ENCODE peak calls at places on chromosomes 1 and 21, in nine cellular contexts. O, M, B, U, Z, A, E, G and W are unnamed samples.

GRCh38 chr21:35988396-35989140 is 71.8 kb downstream of the SETD4 start:
- DNase-seq in A (no peak), U (no peak), E (no peak), G (no peak), B (no peak), O (no peak), M (no peak), Z (no peak), W (no peak)

GRCh38 chr1:103250441-103250861 is 142.1 kb upstream of the COL11A1 start:
- DNase-seq in G (no peak), O (peak), U (no peak), E (peak), A (no peak), Z (no peak), B (no peak), M (no peak), W (no peak)

GRCh38 chr1:113226118-113226517 is 153.1 kb downstream of the LRIG2 start:
- DNase-seq in Z (no peak), O (no peak), G (no peak), U (no peak), E (no peak), B (no peak), M (no peak), A (no peak), W (no peak)

GRCh38 chr1:244614113-244614836 is 38.7 kb upstream of the DESI2 start:
- DNase-seq in B (peak), M (no peak), Z (no peak), O (no peak), G (no peak), U (no peak), A (no peak), E (no peak), W (no peak)

GRCh38 chr1:7401814-7402547 is 369.1 kb upstream of the VAMP3 start:
- DNase-seq in Z (no peak), A (no peak), G (peak), E (peak), M (peak), O (peak), U (no peak), B (no peak), W (peak)

GRCh38 chr1:8340456-8340855 is 22.5 kb downstream of the SLC45A1 start:
- DNase-seq in E (no peak), B (no peak), A (no peak), Z (no peak), M (no peak), O (no peak), G (no peak), U (no peak), W (no peak)

GRCh38 chr1:41614818-41615217 is 130.3 kb upstream of the EDN2 start:
- DNase-seq in U (no peak), A (no peak), Z (no peak), O (no peak), E (no peak), B (no peak), M (no peak), G (no peak), W (no peak)

GRCh38 chr1:68175621-68176398 is 56.5 kb downstream of the WLS start:
- DNase-seq in U (no peak), G (no peak), A (no peak), O (no peak), E (no peak), M (no peak), Z (no peak), B (no peak), W (no peak)

GRCh38 chr1:112522621-112523020 is 13.9 kb downstream of the WNT2B start:
- DNase-seq in B (no peak), A (no peak), M (peak), Z (no peak), O (no peak), U (no peak), G (no peak), E (peak), W (no peak)

GRCh38 chr1:4529579-4530445 is 124.6 kb upstream of the AJAP1 start:
- DNase-seq in M (no peak), A (no peak), E (no peak), G (no peak), U (no peak), O (no peak), B (no peak), Z (no peak), W (no peak)

GRCh38 chr1:84505167-84506001 is 802 bp upstream of the SPATA1 start:
- DNase-seq in U (no peak), M (no peak), A (no peak), E (peak), B (no peak), O (no peak), G (peak), Z (peak), W (no peak)

GRCh38 chr21:45354970-45355369 is 50.0 kb upstream of the COL18A1 start:
- DNase-seq in O (no peak), U (no peak), B (no peak), G (no peak), M (no peak), A (no peak), Z (no peak), E (no peak), W (no peak)

GRCh38 chr1:49102752-49103151 is 326.1 kb upstream of the BEND5 start:
- DNase-seq in A (no peak), M (peak), E (peak), B (no peak), G (no peak), O (no peak), Z (no peak), U (no peak), W (no peak)

GRCh38 chr1:68178821-68179490 is 53.4 kb downstream of the WLS start:
- DNase-seq in A (no peak), O (no peak), M (no peak), E (peak), U (no peak), Z (no peak), G (no peak), B (no peak), W (peak)

GRCh38 chr1:67338642-67339041 is 31.0 kb downstream of the IL12RB2 start:
- DNase-seq in B (no peak), U (no peak), M (no peak), A (no peak), G (no peak), O (no peak), Z (no peak), E (no peak), W (no peak)

GRCh38 chr1:171655215-171656116 is 3.0 kb upstream of the MYOC start:
- DNase-seq in Z (peak), A (peak), B (peak), M (no peak), O (peak), G (no peak), U (peak), E (peak), W (peak)

GRCh38 chr1:57061369-57061768 is 95.6 kb upstream of the C8B start:
- DNase-seq in G (no peak), A (no peak), U (no peak), M (no peak), E (no peak), B (no peak), O (no peak), Z (no peak), W (no peak)

GRCh38 chr1:5978452-5978851 is 13.8 kb downstream of the NPHP4 start:
- DNase-seq in O (peak), E (no peak), Z (no peak), G (no peak), B (peak), A (no peak), M (no peak), U (no peak), W (no peak)

GRCh38 chr1:184574588-184574987 is 180.1 kb downstream of the EDEM3 start:
- DNase-seq in G (no peak), B (no peak), U (no peak), M (no peak), E (no peak), A (no peak), O (no peak), Z (no peak), W (no peak)

GRCh38 chr1:78047131-78047530 is 1.4 kb downstream of the GIPC2 start:
- DNase-seq in M (no peak), B (no peak), G (no peak), A (no peak), Z (no peak), E (no peak), O (no peak), U (no peak), W (no peak)

GRCh38 chr21:46247699-46248460 is 19.3 kb upstream of the LSS start:
- DNase-seq in E (no peak), U (no peak), G (no peak), A (no peak), M (no peak), B (no peak), Z (no peak), O (no peak), W (no peak)

GRCh38 chr1:234730542-234731370 is 120.8 kb upstream of the IRF2BP2 start:
- DNase-seq in M (no peak), Z (peak), O (no peak), U (no peak), A (peak), E (no peak), G (no peak), B (no peak), W (no peak)

GRCh38 chr1:147252540-147252939 is 10.1 kb downstream of the CHD1L start:
- DNase-seq in Z (no peak), O (no peak), B (no peak), M (no peak), A (no peak), G (no peak), E (no peak), U (no peak), W (no peak)

GRCh38 chr1:204266504-204267034 is 52.8 kb upstream of the GOLT1A start:
- DNase-seq in G (no peak), B (no peak), A (no peak), M (no peak), Z (no peak), U (no peak), E (no peak), O (peak), W (no peak)

GRCh38 chr1:242211254-242212022 is 212.5 kb upstream of the MAP1LC3C start:
- DNase-seq in Z (no peak), U (no peak), M (no peak), B (no peak), E (no peak), A (no peak), G (no peak), O (no peak), W (no peak)

GRCh38 chr1:8661185-8662110 is 156.0 kb downstream of the RERE start:
- DNase-seq in O (peak), G (no peak), U (no peak), B (no peak), M (peak), A (no peak), Z (no peak), E (peak), W (peak)

GRCh38 chr1:159826436-159827101 is at the start of gene SLAMF8:
- DNase-seq in Z (no peak), E (no peak), A (peak), B (peak), O (no peak), U (no peak), G (peak), M (no peak), W (no peak)

GRCh38 chr1:28830814-28831213 is 18.8 kb downstream of the OPRD1 start:
- DNase-seq in B (no peak), E (no peak), M (no peak), A (no peak), U (no peak), O (no peak), G (no peak), Z (no peak), W (no peak)

GRCh38 chr1:40532844-40533424 is 1.5 kb downstream of the ZNF684 start:
- DNase-seq in E (peak), B (no peak), M (no peak), O (peak), A (peak), G (no peak), Z (peak), U (no peak), W (peak)

GRCh38 chr1:201020040-201020591 is 3.4 kb downstream of the KIF21B start:
- DNase-seq in E (no peak), O (no peak), M (no peak), U (no peak), G (no peak), A (peak), B (no peak), Z (no peak), W (no peak)

GRCh38 chr1:47113178-47113577 is 24.1 kb upstream of the CYP4A22 start:
- DNase-seq in A (no peak), U (no peak), G (no peak), E (no peak), B (no peak), O (no peak), Z (no peak), M (no peak), W (no peak)

GRCh38 chr1:198328458-198329032 is 171.7 kb downstream of the NEK7 start:
- DNase-seq in B (no peak), Z (no peak), A (no peak), E (no peak), M (no peak), U (no peak), O (no peak), G (no peak), W (no peak)
- H3K27ac ChIP-seq in B (no peak), Z (no peak), A (no peak), E (no peak), M (no peak), U (no peak), O (no peak), G (no peak), W (no peak)

GRCh38 chr1:96524100-96524499 is 197.5 kb upstream of the PTBP2 start:
- DNase-seq in B (no peak), M (no peak), A (no peak), Z (no peak), E (no peak), O (no peak), U (no peak), G (no peak), W (no peak)

GRCh38 chr1:96520542-96520941 is 201.0 kb upstream of the PTBP2 start:
- DNase-seq in G (no peak), M (no peak), B (no peak), E (no peak), O (no peak), Z (no peak), U (no peak), A (no peak), W (no peak)

GRCh38 chr1:96522927-96523326 is 198.7 kb upstream of the PTBP2 start:
- DNase-seq in M (no peak), O (no peak), E (no peak), A (no peak), B (no peak), U (no peak), Z (no peak), G (no peak), W (no peak)

GRCh38 chr1:96521994-96522760 is 199.4 kb upstream of the PTBP2 start:
- DNase-seq in B (no peak), M (peak), A (no peak), G (no peak), E (peak), U (no peak), O (peak), Z (no peak), W (peak)

GRCh38 chr1:96525657-96526613 is 195.6 kb upstream of the PTBP2 start:
- DNase-seq in Z (no peak), A (no peak), U (no peak), E (no peak), G (no peak), M (no peak), O (no peak), B (no peak), W (no peak)
- H3K27ac ChIP-seq in Z (no peak), A (no peak), U (no peak), E (no peak), G (peak), M (no peak), O (no peak), B (no peak), W (no peak)

DNA sequence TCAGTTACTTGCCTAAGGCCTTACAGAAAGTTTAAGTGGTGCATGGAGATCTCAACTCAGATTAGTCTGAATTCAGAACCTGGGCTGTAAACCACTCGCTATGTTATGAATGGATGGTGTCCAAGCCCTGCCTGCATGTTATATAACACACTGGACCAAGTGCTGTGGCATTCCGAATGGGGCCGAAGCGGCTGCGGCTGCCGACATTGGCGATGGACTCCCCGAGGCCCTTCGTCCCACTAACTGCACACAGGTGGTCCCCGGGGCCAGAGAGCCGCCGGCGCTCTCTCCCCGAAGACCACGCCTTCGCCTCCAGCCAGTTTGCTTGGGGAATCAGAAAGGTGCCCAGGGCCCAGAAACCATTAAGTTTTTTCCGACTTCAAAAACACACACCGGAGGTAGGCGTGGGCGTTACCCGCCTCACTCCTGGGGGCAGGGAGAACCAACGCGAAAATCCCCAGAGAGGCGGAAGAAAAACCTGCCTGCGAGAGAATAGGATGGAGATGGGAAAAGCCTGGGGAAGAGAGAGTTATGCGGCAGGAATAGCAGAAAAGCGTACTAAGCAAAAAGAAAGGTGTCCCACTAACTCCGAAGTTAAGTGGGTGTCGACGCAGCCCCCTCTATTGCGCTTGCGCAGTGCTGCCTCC is 561 bp upstream of the TENT5C start:
- DNase-seq in G (no peak), Z (no peak), A (no peak), E (peak), O (no peak), U (no peak), M (no peak), B (peak), W (no peak)
- H3K27ac ChIP-seq in G (peak), Z (peak), A (peak), E (no peak), O (peak), U (peak), M (no peak), B (peak), W (peak)

GRCh38 chr1:54583307-54583686 is 35.3 kb downstream of the ACOT11 start:
- DNase-seq in A (no peak), B (no peak), G (no peak), Z (no peak), U (no peak), O (no peak), E (no peak), M (no peak), W (no peak)
- H3K27ac ChIP-seq in A (no peak), B (no peak), G (peak), Z (no peak), U (no peak), O (no peak), E (no peak), M (no peak), W (no peak)

GRCh38 chr1:214570442-214570841 is 19.0 kb upstream of the PTPN14 start:
- DNase-seq in G (no peak), B (no peak), U (no peak), E (peak), A (no peak), Z (no peak), M (no peak), O (peak), W (no peak)

GRCh38 chr1:214567481-214567980 is 16.1 kb upstream of the PTPN14 start:
- DNase-seq in M (no peak), B (no peak), A (no peak), U (no peak), O (no peak), E (no peak), Z (no peak), G (no peak), W (no peak)

GRCh38 chr1:214571281-214571680 is 19.9 kb upstream of the PTPN14 start:
- DNase-seq in G (no peak), Z (no peak), U (no peak), E (no peak), A (no peak), B (no peak), O (no peak), M (no peak), W (no peak)

GRCh38 chr1:214568328-214568727 is 16.9 kb upstream of the PTPN14 start:
- DNase-seq in G (no peak), A (no peak), U (no peak), M (no peak), E (no peak), Z (no peak), B (no peak), O (no peak), W (no peak)

DNA sequence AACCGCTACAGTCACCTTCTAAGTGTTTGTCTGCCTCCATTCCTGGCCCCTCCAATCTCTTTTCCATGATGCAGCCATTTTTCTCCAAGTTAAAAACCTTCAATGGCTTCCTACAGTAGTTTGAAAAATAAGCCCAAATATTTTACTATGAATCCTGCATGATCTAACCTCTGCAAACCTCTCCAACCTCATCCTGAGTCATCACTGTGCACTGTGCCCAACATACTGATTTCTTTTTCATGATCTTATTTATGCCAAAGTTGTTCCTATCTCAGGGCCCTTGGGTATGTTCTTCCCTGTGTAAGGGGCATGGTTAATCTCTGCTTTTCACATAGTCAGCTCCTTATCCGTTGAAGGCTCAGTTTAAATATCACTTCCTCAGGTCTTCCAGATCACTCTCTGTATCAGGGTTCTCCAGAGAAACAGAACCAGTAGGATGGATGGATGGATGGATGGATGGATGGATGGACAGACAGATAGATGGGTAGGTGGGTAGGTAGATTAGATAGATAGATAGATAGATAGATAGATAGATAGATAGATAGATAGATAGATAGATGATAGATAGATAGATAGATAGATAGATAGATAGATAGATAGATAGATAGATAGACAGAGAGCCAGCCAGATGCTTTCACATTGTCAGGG is 18.1 kb upstream of the PTPN14 start:
- DNase-seq in A (no peak), G (no peak), O (no peak), B (no peak), E (peak), Z (no peak), M (no peak), U (no peak), W (no peak)
- H3K27ac ChIP-seq in A (no peak), G (peak), O (peak), B (no peak), E (peak), Z (no peak), M (peak), U (no peak), W (peak)

DNA sequence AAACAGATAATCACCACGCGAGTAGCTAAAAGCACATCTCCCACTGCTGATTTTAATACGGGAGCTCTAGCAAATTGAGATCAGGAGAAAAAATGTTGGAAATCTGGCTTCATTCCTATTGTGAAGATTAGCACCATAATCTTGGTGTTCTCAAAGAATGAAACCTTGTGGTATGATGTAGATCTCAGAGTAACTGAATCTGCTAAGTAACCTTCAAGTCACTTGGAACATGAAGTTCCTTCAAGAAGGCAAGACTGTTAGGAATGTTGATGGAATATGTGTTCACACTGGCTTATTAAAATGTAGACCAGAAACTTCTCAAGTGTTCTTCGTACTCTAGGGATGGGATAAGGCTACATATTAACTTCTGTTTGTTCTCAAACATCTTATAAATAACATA is 117.4 kb upstream of the CHRM3 start:
- DNase-seq in E (no peak), U (no peak), M (no peak), G (no peak), A (no peak), B (no peak), Z (no peak), O (no peak), W (no peak)
- H3K27ac ChIP-seq in E (no peak), U (no peak), M (no peak), G (no peak), A (no peak), B (no peak), Z (no peak), O (no peak), W (no peak)

DNA sequence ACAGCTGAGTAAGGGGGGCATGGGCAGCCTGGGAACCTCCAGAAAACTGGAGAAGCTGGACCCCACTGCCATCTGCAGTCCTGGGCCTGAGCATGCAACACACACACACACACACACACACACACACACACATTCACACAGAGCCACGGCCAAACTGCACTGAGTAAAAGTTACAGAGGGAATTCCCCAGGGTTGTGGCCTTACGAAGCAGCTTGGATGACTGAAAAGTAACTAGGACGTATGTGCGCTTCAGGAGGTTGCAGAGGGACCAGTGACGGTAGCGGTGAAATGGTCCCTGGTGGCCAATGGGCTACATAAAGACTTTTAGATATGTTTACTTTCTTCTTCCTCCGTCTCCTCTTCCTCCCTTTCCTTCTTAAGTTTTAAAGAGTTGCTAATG is 232.5 kb upstream of the TMEM51 start:
- DNase-seq in O (no peak), U (no peak), G (no peak), A (no peak), M (no peak), E (peak), B (no peak), Z (no peak), W (no peak)
- H3K27ac ChIP-seq in O (no peak), U (no peak), G (peak), A (no peak), M (no peak), E (no peak), B (no peak), Z (no peak), W (no peak)